ENCODE peak calls at places on chromosomes 2 and 18, in six cellular contexts. One of them, this sample, is unnamed.

GRCh38 chr2:44668336-44668735 is 273.2 kb upstream of the SIX3 start:
- DNase-seq in endothelial cell of umbilical vein: peak; percentile 10
- DNase-seq in NB4: peak; percentile 45
- DNase-seq in stomach: no peak
- DNase-seq in A549: peak; percentile 7
- DNase-seq in IMR-90: no peak
- DNase-seq in this sample: peak; percentile 2

GRCh38 chr2:101770672-101771071 is 73.2 kb downstream of the MAP4K4 start:
- DNase-seq in stomach: no peak
- DNase-seq in IMR-90: peak; percentile 62
- DNase-seq in NB4: peak; percentile 80
- DNase-seq in A549: peak; percentile 36
- DNase-seq in endothelial cell of umbilical vein: peak; percentile 58
- DNase-seq in this sample: peak; percentile 61

GRCh38 chr2:188725981-188726380 is 248.2 kb upstream of the COL3A1 start:
- DNase-seq in stomach: no peak
- DNase-seq in endothelial cell of umbilical vein: peak; percentile 43
- DNase-seq in A549: no peak
- DNase-seq in NB4: no peak
- DNase-seq in IMR-90: peak; percentile 73
- DNase-seq in this sample: no peak

GRCh38 chr2:164388511-164388910 is 232.8 kb downstream of the GRB14 start:
- DNase-seq in A549: peak; percentile 3
- DNase-seq in endothelial cell of umbilical vein: peak; percentile 77
- DNase-seq in IMR-90: peak; percentile 63
- DNase-seq in NB4: peak; percentile 45
- DNase-seq in stomach: no peak
- DNase-seq in this sample: no peak

GRCh38 chr2:239801404-239802100 is 223.6 kb downstream of the NDUFA10 start:
- DNase-seq in stomach: peak; percentile 20
- DNase-seq in endothelial cell of umbilical vein: no peak
- DNase-seq in IMR-90: no peak
- DNase-seq in A549: no peak
- DNase-seq in NB4: no peak
- DNase-seq in this sample: no peak

GRCh38 chr18:1075310-1075709 is 170.6 kb downstream of the ADCYAP1 start:
- DNase-seq in NB4: no peak
- DNase-seq in endothelial cell of umbilical vein: no peak
- DNase-seq in IMR-90: no peak
- DNase-seq in A549: no peak
- DNase-seq in stomach: no peak
- DNase-seq in this sample: no peak

GRCh38 chr2:63124209-63124608 is 73.6 kb downstream of the OTX1 start:
- DNase-seq in endothelial cell of umbilical vein: no peak
- DNase-seq in stomach: no peak
- DNase-seq in NB4: peak; percentile 64
- DNase-seq in IMR-90: no peak
- DNase-seq in A549: no peak
- DNase-seq in this sample: no peak

GRCh38 chr2:85132834-85133637 is at the start of gene TCF7L1:
- DNase-seq in stomach: peak; percentile 55
- DNase-seq in endothelial cell of umbilical vein: peak; percentile 91
- DNase-seq in A549: peak; percentile 93
- DNase-seq in IMR-90: peak; percentile 88
- DNase-seq in NB4: peak; percentile 70
- DNase-seq in this sample: peak; percentile 45

GRCh38 chr2:77095096-77095495 is 427.1 kb downstream of the LRRTM4 start:
- DNase-seq in A549: no peak
- DNase-seq in IMR-90: no peak
- DNase-seq in endothelial cell of umbilical vein: no peak
- DNase-seq in NB4: no peak
- DNase-seq in stomach: no peak
- DNase-seq in this sample: no peak

GRCh38 chr2:198641161-198641560 is 816.6 kb downstream of the SATB2 start:
- DNase-seq in A549: no peak
- DNase-seq in endothelial cell of umbilical vein: no peak
- DNase-seq in IMR-90: peak; percentile 22
- DNase-seq in NB4: no peak
- DNase-seq in stomach: no peak
- DNase-seq in this sample: no peak

GRCh38 chr2:129011466-129012061 is 692.9 kb upstream of the HS6ST1 start:
- DNase-seq in stomach: no peak
- DNase-seq in IMR-90: no peak
- DNase-seq in NB4: peak; percentile 14
- DNase-seq in A549: no peak
- DNase-seq in endothelial cell of umbilical vein: no peak
- DNase-seq in this sample: no peak

GRCh38 chr2:134435936-134436335 is 182.1 kb downstream of the MGAT5 start:
- DNase-seq in NB4: no peak
- DNase-seq in A549: no peak
- DNase-seq in endothelial cell of umbilical vein: no peak
- DNase-seq in IMR-90: no peak
- DNase-seq in stomach: no peak
- DNase-seq in this sample: no peak

GRCh38 chr2:237058423-237058822 is 27.3 kb upstream of the COPS8 start:
- DNase-seq in stomach: no peak
- DNase-seq in endothelial cell of umbilical vein: no peak
- DNase-seq in A549: no peak
- DNase-seq in IMR-90: no peak
- DNase-seq in NB4: no peak
- DNase-seq in this sample: no peak

GRCh38 chr2:223944166-223944703 is 900 bp downstream of the WDFY1 start:
- DNase-seq in endothelial cell of umbilical vein: no peak
- DNase-seq in NB4: peak; percentile 48
- DNase-seq in A549: no peak
- DNase-seq in stomach: peak; percentile 41
- DNase-seq in IMR-90: no peak
- DNase-seq in this sample: peak; percentile 65

GRCh38 chr2:165833156-165833555 is 39.1 kb upstream of the GALNT3 start:
- DNase-seq in stomach: no peak
- DNase-seq in NB4: no peak
- DNase-seq in endothelial cell of umbilical vein: no peak
- DNase-seq in IMR-90: peak; percentile 78
- DNase-seq in A549: no peak
- DNase-seq in this sample: no peak

GRCh38 chr2:168478206-168478605 is 22.1 kb downstream of the CERS6 start:
- DNase-seq in IMR-90: no peak
- DNase-seq in NB4: no peak
- DNase-seq in A549: no peak
- DNase-seq in endothelial cell of umbilical vein: no peak
- DNase-seq in stomach: no peak
- DNase-seq in this sample: no peak

GRCh38 chr2:238886453-238887094 is 38.7 kb downstream of the TWIST2 start:
- DNase-seq in endothelial cell of umbilical vein: no peak
- DNase-seq in IMR-90: no peak
- DNase-seq in A549: no peak
- DNase-seq in stomach: no peak
- DNase-seq in NB4: no peak
- DNase-seq in this sample: no peak

GRCh38 chr2:191916826-191917225 is 69.9 kb upstream of the CAVIN2 start:
- DNase-seq in A549: no peak
- DNase-seq in stomach: no peak
- DNase-seq in endothelial cell of umbilical vein: no peak
- DNase-seq in IMR-90: no peak
- DNase-seq in NB4: no peak
- DNase-seq in this sample: no peak

GRCh38 chr2:27902143-27902542 is 11.6 kb downstream of the BABAM2 start:
- DNase-seq in endothelial cell of umbilical vein: no peak
- DNase-seq in stomach: no peak
- DNase-seq in IMR-90: no peak
- DNase-seq in NB4: no peak
- DNase-seq in A549: no peak
- DNase-seq in this sample: no peak

DNA sequence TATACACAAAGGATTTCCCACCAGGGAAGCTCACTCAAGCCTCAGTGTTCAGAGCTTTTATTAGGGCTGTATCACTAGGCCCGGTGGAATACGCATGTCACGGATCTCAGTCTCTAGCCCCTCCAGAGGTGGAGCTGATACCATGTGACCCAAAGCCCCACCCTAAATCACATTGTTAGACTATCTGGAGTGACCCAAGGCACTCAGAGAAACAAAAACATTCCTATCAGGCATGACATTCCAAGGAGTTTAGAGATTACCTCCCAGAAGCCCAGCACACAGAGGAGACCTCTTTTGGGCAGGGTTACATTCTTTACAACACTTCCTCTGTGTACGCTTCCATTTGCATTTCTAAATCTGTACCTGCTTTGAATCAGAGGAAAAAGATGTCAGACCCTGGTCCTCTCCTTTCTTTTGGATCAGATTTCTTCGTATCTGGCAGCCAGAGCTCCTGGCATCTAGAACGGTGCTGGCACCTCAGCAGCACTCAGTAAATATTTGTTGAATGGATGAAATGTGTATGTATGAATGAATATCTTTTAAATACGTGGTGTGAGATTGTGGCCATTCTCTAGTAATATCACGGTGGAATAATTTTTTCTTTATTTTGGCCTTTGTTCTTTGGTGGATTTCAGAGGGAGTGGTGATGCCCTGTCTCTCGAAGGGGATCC is 37.7 kb upstream of the SMAD2 start:
- DNase-seq in IMR-90: no peak
- DNase-seq in A549: peak; percentile 28
- DNase-seq in stomach: peak; percentile 61
- DNase-seq in NB4: no peak
- DNase-seq in endothelial cell of umbilical vein: no peak
- DNase-seq in this sample: no peak
- TF ChIP-seq POLR2A in IMR-90: no peak
- TF ChIP-seq POLR2A in A549: no peak
- TF ChIP-seq POLR2A in stomach: no peak
- TF ChIP-seq POLR2A in NB4: no peak
- TF ChIP-seq POLR2A in endothelial cell of umbilical vein: no peak
- TF ChIP-seq POLR2A in this sample: no peak

GRCh38 chr2:54691439-54692135 is 31.9 kb upstream of the EML6 start:
- DNase-seq in IMR-90: no peak
- DNase-seq in endothelial cell of umbilical vein: no peak
- DNase-seq in A549: no peak
- DNase-seq in stomach: no peak
- DNase-seq in NB4: no peak
- DNase-seq in this sample: peak; percentile 5
- TF ChIP-seq POLR2A in IMR-90: no peak
- TF ChIP-seq POLR2A in endothelial cell of umbilical vein: no peak
- TF ChIP-seq POLR2A in A549: no peak
- TF ChIP-seq POLR2A in stomach: no peak
- TF ChIP-seq POLR2A in NB4: no peak
- TF ChIP-seq POLR2A in this sample: no peak

GRCh38 chr2:64987001-64987962 is 1.9 kb upstream of the SLC1A4 start:
- DNase-seq in A549: no peak
- DNase-seq in stomach: no peak
- DNase-seq in endothelial cell of umbilical vein: peak; percentile 39
- DNase-seq in IMR-90: peak; percentile 57
- DNase-seq in NB4: peak; percentile 62
- DNase-seq in this sample: no peak

GRCh38 chr2:64987963-64988419 is 1.2 kb upstream of the SLC1A4 start:
- DNase-seq in endothelial cell of umbilical vein: peak; percentile 91
- DNase-seq in stomach: no peak
- DNase-seq in A549: no peak
- DNase-seq in IMR-90: peak; percentile 94
- DNase-seq in NB4: no peak
- DNase-seq in this sample: no peak

GRCh38 chr2:64989126-64989981 is at the start of gene SLC1A4:
- DNase-seq in stomach: peak; percentile 91
- DNase-seq in IMR-90: peak; percentile 88
- DNase-seq in endothelial cell of umbilical vein: peak; percentile 91
- DNase-seq in NB4: peak; percentile 95
- DNase-seq in A549: peak; percentile 85
- DNase-seq in this sample: peak; percentile 95

GRCh38 chr2:64989982-64990614 is 899 bp downstream of the SLC1A4 start:
- DNase-seq in stomach: peak; percentile 28
- DNase-seq in NB4: peak; percentile 70
- DNase-seq in A549: no peak
- DNase-seq in endothelial cell of umbilical vein: peak; percentile 16
- DNase-seq in IMR-90: no peak
- DNase-seq in this sample: peak; percentile 23

GRCh38 chr2:64988420-64989125 is 626 bp upstream of the SLC1A4 start:
- DNase-seq in A549: peak; percentile 90
- DNase-seq in stomach: peak; percentile 69
- DNase-seq in endothelial cell of umbilical vein: peak; percentile 79
- DNase-seq in NB4: peak; percentile 96
- DNase-seq in IMR-90: peak; percentile 89
- DNase-seq in this sample: peak; percentile 81
- TF ChIP-seq POLR2A in A549: peak; percentile 35
- TF ChIP-seq POLR2A in stomach: no peak
- TF ChIP-seq POLR2A in endothelial cell of umbilical vein: peak; percentile 73
- TF ChIP-seq POLR2A in NB4: peak; percentile 58
- TF ChIP-seq POLR2A in IMR-90: peak; percentile 93
- TF ChIP-seq POLR2A in this sample: no peak

GRCh38 chr18:26547302-26548143 is 830 bp downstream of the KCTD1 start:
- DNase-seq in IMR-90: peak; percentile 84
- DNase-seq in endothelial cell of umbilical vein: peak; percentile 80
- DNase-seq in NB4: peak; percentile 6
- DNase-seq in stomach: peak; percentile 54
- DNase-seq in A549: peak; percentile 44
- DNase-seq in this sample: peak; percentile 82

GRCh38 chr18:26548144-26549102 is at the start of gene KCTD1:
- DNase-seq in IMR-90: peak; percentile 84
- DNase-seq in stomach: peak; percentile 83
- DNase-seq in A549: peak; percentile 74
- DNase-seq in NB4: peak; percentile 86
- DNase-seq in endothelial cell of umbilical vein: peak; percentile 79
- DNase-seq in this sample: peak; percentile 85

GRCh38 chr18:26551217-26551708 is 2.9 kb upstream of the KCTD1 start:
- DNase-seq in IMR-90: no peak
- DNase-seq in NB4: no peak
- DNase-seq in stomach: no peak
- DNase-seq in A549: no peak
- DNase-seq in endothelial cell of umbilical vein: no peak
- DNase-seq in this sample: no peak

GRCh38 chr18:26549103-26549485 is 741 bp upstream of the KCTD1 start:
- DNase-seq in IMR-90: peak; percentile 31
- DNase-seq in NB4: peak; percentile 63
- DNase-seq in endothelial cell of umbilical vein: peak; percentile 41
- DNase-seq in stomach: peak; percentile 30
- DNase-seq in A549: no peak
- DNase-seq in this sample: peak; percentile 43

DNA sequence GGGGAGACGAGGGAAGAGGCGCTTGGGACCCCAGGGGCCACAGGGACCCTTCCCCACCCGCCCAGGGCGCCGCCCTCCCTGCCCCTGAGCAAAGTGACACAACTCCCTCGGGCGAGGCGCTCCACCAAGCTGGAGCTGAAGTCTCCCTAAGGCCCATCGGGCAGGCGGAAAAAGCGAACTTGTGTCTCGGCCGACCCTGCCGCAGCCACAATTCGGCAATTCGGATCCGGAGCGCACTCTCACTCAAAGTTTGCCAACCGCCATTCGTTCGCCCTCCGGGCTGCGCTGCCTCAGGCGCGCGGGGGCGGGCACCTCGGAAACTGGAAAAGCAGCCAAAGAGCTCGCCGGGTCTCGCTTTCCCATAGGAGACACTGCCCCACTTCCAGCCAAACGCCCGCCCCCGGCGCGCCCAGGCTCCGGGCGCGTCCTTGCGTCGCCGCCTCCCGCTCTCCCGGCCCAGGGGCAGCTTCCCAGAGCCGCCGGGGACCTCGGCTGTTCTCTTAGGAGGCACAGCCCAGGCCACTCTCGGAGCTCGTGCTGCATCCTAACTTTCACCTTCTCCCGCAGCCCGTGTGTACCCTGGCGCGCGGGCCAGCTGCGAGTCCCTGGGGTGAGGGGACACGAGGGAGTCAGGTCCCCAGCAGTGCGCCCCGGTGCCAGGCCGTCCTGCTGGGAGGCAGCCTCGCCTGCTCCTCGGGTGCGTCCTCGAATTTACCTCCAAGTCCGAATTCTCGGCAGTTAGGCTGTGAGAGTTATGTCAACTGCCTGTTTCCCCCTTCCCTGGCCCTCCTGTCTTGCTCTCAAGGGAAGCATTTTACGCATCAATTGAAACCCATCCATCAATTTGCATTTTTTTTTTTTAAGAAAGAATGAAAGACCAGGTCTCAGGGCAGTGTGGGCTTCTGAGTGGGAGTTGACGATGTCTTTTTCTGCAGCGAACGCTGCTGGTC is 1.4 kb upstream of the KCTD1 start:
- DNase-seq in stomach: peak; percentile 66
- DNase-seq in A549: peak; percentile 33
- DNase-seq in IMR-90: peak; percentile 38
- DNase-seq in endothelial cell of umbilical vein: peak; percentile 38
- DNase-seq in NB4: peak; percentile 71
- DNase-seq in this sample: peak; percentile 43
- TF ChIP-seq POLR2A in stomach: no peak
- TF ChIP-seq POLR2A in A549: peak; percentile 26
- TF ChIP-seq POLR2A in IMR-90: no peak
- TF ChIP-seq POLR2A in endothelial cell of umbilical vein: no peak
- TF ChIP-seq POLR2A in NB4: no peak
- TF ChIP-seq POLR2A in this sample: no peak